ENCODE peak calls at places on chromosome 13, in six cellular contexts. L is IMR-90, H is fibroblast of mammary gland, R is fibroblast of pulmonary artery, Y is foreskin fibroblast, O is OCI-LY7. N is an unnamed sample.

GRCh38 chr13:99307648-99308339 is 595 bp upstream of the GPR183 start:
- DNase-seq in L (peak; percentile 83), H (peak; percentile 83), R (peak; percentile 64), Y (peak; percentile 80), O (no peak), N (peak; percentile 74)

GRCh38 chr13:31048521-31048920 is 113.2 kb downstream of the HSPH1 start:
- DNase-seq in L (no peak), H (no peak), R (peak; percentile 37), Y (no peak), O (no peak), N (no peak)

GRCh38 chr13:113171250-113172125 is 13.0 kb downstream of the PROZ start:
- DNase-seq in L (no peak), H (no peak), R (no peak), Y (no peak), O (no peak), N (no peak)

GRCh38 chr13:30128591-30128990 is 178.8 kb downstream of the KATNAL1 start:
- DNase-seq in L (no peak), H (no peak), R (no peak), Y (no peak), O (no peak), N (no peak)

GRCh38 chr13:76903544-76904162 is 17.4 kb upstream of the KCTD12 start:
- DNase-seq in L (peak; percentile 80), H (peak; percentile 83), R (peak; percentile 91), Y (peak; percentile 86), O (peak; percentile 63), N (peak; percentile 77)

GRCh38 chr13:30880756-30881155 is 25.3 kb upstream of the MEDAG start:
- DNase-seq in L (peak; percentile 97), H (peak; percentile 98), R (peak; percentile 89), Y (peak; percentile 95), O (no peak), N (peak; percentile 93)

GRCh38 chr13:31016342-31017325 is 84.2 kb downstream of the TEX26 start:
- DNase-seq in L (no peak), H (no peak), R (no peak), Y (no peak), O (no peak), N (no peak)

GRCh38 chr13:102847272-102848234 is 1.7 kb downstream of the ERCC5 start:
- DNase-seq in L (peak; percentile 54), H (peak; percentile 74), R (peak; percentile 70), Y (peak; percentile 68), O (peak; percentile 34), N (peak; percentile 59)

GRCh38 chr13:77356155-77356554 is 29.3 kb upstream of the MYCBP2 start:
- DNase-seq in L (no peak), H (no peak), R (no peak), Y (no peak), O (no peak), N (no peak)

GRCh38 chr13:40552895-40553294 is 113.5 kb downstream of the FOXO1 start:
- DNase-seq in L (no peak), H (no peak), R (no peak), Y (no peak), O (no peak), N (no peak)

GRCh38 chr13:32501058-32501457 is 37.5 kb downstream of the N4BP2L2 start:
- DNase-seq in L (peak; percentile 7), H (peak; percentile 7), R (no peak), Y (no peak), O (no peak), N (no peak)

GRCh38 chr13:72341904-72342303 is 385.5 kb downstream of the MZT1 start:
- DNase-seq in L (no peak), H (no peak), R (no peak), Y (no peak), O (no peak), N (no peak)

GRCh38 chr13:36072127-36072526 is 59.1 kb downstream of the DCLK1 start:
- DNase-seq in L (no peak), H (no peak), R (no peak), Y (no peak), O (no peak), N (no peak)

GRCh38 chr13:99471231-99472202 is 29.8 kb upstream of the TM9SF2 start:
- DNase-seq in L (peak; percentile 30), H (peak; percentile 67), R (peak; percentile 54), Y (peak; percentile 64), O (no peak), N (no peak)

GRCh38 chr13:27022571-27023311 is 148.9 kb downstream of the USP12 start:
- DNase-seq in L (peak; percentile 89), H (peak; percentile 28), R (no peak), Y (peak; percentile 60), O (no peak), N (peak; percentile 50)

GRCh38 chr13:27147530-27148170 is 24.0 kb downstream of the USP12 start:
- DNase-seq in L (peak; percentile 44), H (peak; percentile 19), R (no peak), Y (no peak), O (peak; percentile 32), N (peak; percentile 11)

GRCh38 chr13:61508936-61509335 is 93.3 kb upstream of the PCDH20 start:
- DNase-seq in L (no peak), H (no peak), R (no peak), Y (no peak), O (no peak), N (no peak)

GRCh38 chr13:95833713-95834112 is 156.8 kb downstream of the DNAJC3 start:
- DNase-seq in L (peak; percentile 11), H (peak; percentile 46), R (peak; percentile 42), Y (peak; percentile 12), O (no peak), N (peak; percentile 19)

GRCh38 chr13:97122381-97122996 is 99.6 kb upstream of the MBNL2 start:
- DNase-seq in L (peak; percentile 73), H (peak; percentile 76), R (peak; percentile 77), Y (peak; percentile 78), O (no peak), N (peak; percentile 69)

GRCh38 chr13:114311908-114312307 is 2.4 kb upstream of the CHAMP1 start:
- DNase-seq in L (no peak), H (peak; percentile 85), R (no peak), Y (peak; percentile 73), O (peak; percentile 34), N (no peak)

GRCh38 chr13:33577037-33577436 is 240.9 kb upstream of the RFC3 start:
- DNase-seq in L (peak; percentile 2), H (peak; percentile 11), R (peak; percentile 58), Y (peak; percentile 16), O (no peak), N (no peak)

GRCh38 chr13:113997845-113998751 is 24.2 kb upstream of the C13orf46 start:
- DNase-seq in L (peak; percentile 79), H (peak; percentile 92), R (peak; percentile 50), Y (peak; percentile 96), O (no peak), N (peak; percentile 25)

GRCh38 chr13:47397739-47398138 is 500.9 kb upstream of the HTR2A start:
- DNase-seq in L (peak; percentile 80), H (peak; percentile 63), R (no peak), Y (peak; percentile 61), O (no peak), N (peak; percentile 32)

GRCh38 chr13:46383383-46383782 is 3.7 kb downstream of the RUBCNL start:
- DNase-seq in L (no peak), H (no peak), R (no peak), Y (no peak), O (peak; percentile 89), N (no peak)

GRCh38 chr13:46386996-46387851 is at the start of gene RUBCNL:
- DNase-seq in L (no peak), H (peak; percentile 64), R (no peak), Y (peak; percentile 62), O (peak; percentile 81), N (peak; percentile 38)

GRCh38 chr13:46388308-46388707 is 1.3 kb upstream of the RUBCNL start:
- DNase-seq in L (no peak), H (no peak), R (no peak), Y (no peak), O (no peak), N (no peak)

GRCh38 chr13:46386426-46386995 is 541 bp downstream of the RUBCNL start:
- DNase-seq in L (no peak), H (peak; percentile 31), R (no peak), Y (peak; percentile 51), O (peak; percentile 43), N (peak; percentile 24)

GRCh38 chr13:46385946-46386345 is 1.1 kb downstream of the RUBCNL start:
- DNase-seq in L (no peak), H (no peak), R (no peak), Y (peak; percentile 13), O (peak; percentile 62), N (no peak)
- H3K4me3 ChIP-seq in L (no peak overlapping the region), H (no peak overlapping the region), R (no peak overlapping the region), Y (no peak overlapping the region), O (peak overlapping the region; percentile 89), N (no peak overlapping the region)

GRCh38 chr13:75687145-75687763 is 51.1 kb downstream of the LMO7 start:
- DNase-seq in L (peak; percentile 68), H (peak; percentile 68), R (peak; percentile 71), Y (peak; percentile 72), O (peak; percentile 4), N (peak; percentile 62)
- TF ChIP-seq CTCF in L (peak; percentile 59), H (peak; percentile 57), R (peak; percentile 65), Y (peak; percentile 53), O (peak; percentile 70), N (peak; percentile 57)

DNA sequence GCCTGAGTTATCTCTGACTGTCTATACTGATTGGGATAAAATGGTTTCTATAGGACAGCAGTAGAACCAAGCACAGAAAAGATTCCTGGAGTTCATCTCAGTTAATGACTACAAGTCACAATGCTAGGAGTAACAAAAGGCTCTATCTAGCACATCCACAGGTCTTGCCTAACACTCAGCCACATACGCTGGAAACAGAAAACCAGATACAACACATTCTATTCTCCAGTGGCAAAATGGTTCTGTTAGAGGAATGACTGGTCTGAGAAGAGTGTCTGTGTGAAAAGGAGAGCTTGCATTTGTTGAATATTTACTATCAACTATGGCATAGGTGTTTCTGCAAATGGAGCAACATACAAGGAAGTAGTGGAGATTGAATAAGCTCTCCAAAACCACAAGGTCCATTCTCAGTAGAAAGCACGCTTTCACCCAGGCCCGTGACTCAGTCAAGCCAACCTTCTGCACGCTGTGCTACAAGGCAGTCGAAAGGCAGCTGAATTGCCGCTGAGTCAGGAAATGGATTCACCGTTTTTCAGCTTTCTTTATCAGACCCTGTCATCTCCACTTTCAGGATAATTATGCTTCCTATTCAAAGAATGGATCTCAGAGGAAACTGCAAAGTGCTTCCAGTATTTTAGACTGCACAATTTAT is 761.4 kb downstream of the EFNB2 start:
- DNase-seq in L (peak; percentile 57), H (peak; percentile 4), R (peak; percentile 21), Y (no peak), O (no peak), N (peak; percentile 88)
- H3K4me3 ChIP-seq in L (no peak overlapping the region), H (no peak overlapping the region), R (no peak overlapping the region), Y (no peak overlapping the region), O (no peak overlapping the region), N (no peak overlapping the region)

GRCh38 chr13:108178105-108178504 is 37.2 kb downstream of the LIG4 start:
- DNase-seq in L (no peak), H (no peak), R (no peak), Y (no peak), O (no peak), N (no peak)

GRCh38 chr13:108182652-108183051 is 32.7 kb downstream of the LIG4 start:
- DNase-seq in L (no peak), H (no peak), R (no peak), Y (no peak), O (no peak), N (no peak)

DNA sequence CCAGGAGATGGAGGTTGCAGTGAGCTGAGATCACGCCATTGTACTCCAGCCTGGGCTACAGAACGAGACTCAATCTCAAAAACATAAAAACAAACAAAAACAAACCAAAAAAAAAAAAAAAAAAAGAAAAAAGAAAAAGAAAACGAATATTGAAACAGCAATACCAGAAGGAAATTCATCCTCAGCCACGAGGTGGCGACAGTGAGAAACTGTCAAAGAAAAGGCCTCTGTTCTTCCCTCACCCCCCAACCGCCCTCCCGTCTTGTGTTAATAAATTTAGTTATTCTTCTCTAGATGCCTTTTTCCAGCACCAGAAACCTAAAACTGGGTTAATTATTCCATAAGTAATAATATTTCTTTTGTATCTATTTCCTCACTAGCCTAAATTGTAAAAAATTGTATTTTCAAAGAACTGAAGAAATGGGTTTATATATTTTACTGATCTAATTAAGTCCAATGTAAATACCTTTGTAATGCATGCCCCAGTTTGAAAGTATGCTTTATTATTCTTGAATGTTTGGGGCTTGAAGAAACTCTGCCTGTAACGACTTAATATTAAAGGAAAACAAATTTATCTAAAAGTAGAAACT is 38.6 kb downstream of the LIG4 start:
- DNase-seq in L (peak; percentile 22), H (peak; percentile 23), R (peak; percentile 38), Y (peak; percentile 9), O (peak; percentile 52), N (no peak)
- TF ChIP-seq CTCF in L (peak; percentile 51), H (peak; percentile 45), R (peak; percentile 44), Y (peak; percentile 19), O (peak; percentile 67), N (peak; percentile 45)

N was measured in astrocyte of the spinal cord.